ENCODE peak calls at places on chromosomes 1 and 21, in four cellular contexts. G is psoas muscle, U is NCI-H774, T is memory B cell. Z is an unnamed sample.

GRCh38 chr1:21756393-21757089 is 26.4 kb downstream of the USP48 start:
- DNase-seq in U (no peak), T (no peak), G (no peak), Z (no peak)

GRCh38 chr1:107547363-107548155 is 406.7 kb downstream of the NTNG1 start:
- DNase-seq in T (no peak), G (no peak), U (no peak), Z (no peak)

GRCh38 chr1:111907321-111907720 is 82.1 kb downstream of the KCND3 start:
- DNase-seq in G (no peak), T (no peak), U (no peak), Z (no peak)

GRCh38 chr21:42525676-42526378 is 12.2 kb downstream of the SLC37A1 start:
- DNase-seq in T (no peak), U (no peak), G (no peak), Z (no peak)

GRCh38 chr1:175095978-175096611 is 28.5 kb downstream of the TNN start:
- DNase-seq in U (no peak), T (no peak), G (no peak), Z (no peak)

GRCh38 chr1:99772809-99773208 is 6.4 kb upstream of the FRRS1 start:
- DNase-seq in U (no peak), G (no peak), T (no peak), Z (no peak)

GRCh38 chr1:21237386-21238088 is 52.7 kb downstream of the ECE1 start:
- DNase-seq in U (no peak), G (no peak), T (no peak), Z (no peak)

GRCh38 chr1:224085421-224086108 is 28.3 kb upstream of the FBXO28 start:
- DNase-seq in T (no peak), G (no peak), U (no peak), Z (no peak)

GRCh38 chr1:114093624-114094302 is 59.9 kb downstream of the SYT6 start:
- DNase-seq in G (no peak), T (no peak), U (no peak), Z (no peak)

GRCh38 chr1:60936052-60936619 is 146.2 kb upstream of the NFIA start:
- DNase-seq in T (no peak), U (no peak), G (no peak), Z (no peak)

GRCh38 chr21:38831526-38832467 is 26.1 kb downstream of the ETS2 start:
- DNase-seq in U (no peak), G (peak; percentile 62), T (peak; percentile 40), Z (no peak)

GRCh38 chr1:209527993-209528392 is 55.5 kb upstream of the CAMK1G start:
- DNase-seq in U (no peak), T (no peak), G (no peak), Z (peak; percentile 44)

GRCh38 chr1:87927391-87928073 is 598.9 kb downstream of the LMO4 start:
- DNase-seq in G (no peak), U (no peak), T (no peak), Z (no peak)

GRCh38 chr1:180507826-180508724 is 5.7 kb upstream of the ACBD6 start:
- DNase-seq in U (no peak), G (no peak), T (no peak), Z (no peak)